ENCODE peak calls at places on chromosomes 6 and 20, in five cellular contexts. Q, B, C, P and O are unnamed samples.

GRCh38 chr6:135115411-135116293 is 61.0 kb upstream of the HBS1L start:
- DNase-seq in Q (no peak), B (no peak), C (no peak), P (no peak), O (no peak)

GRCh38 chr6:156845447-156845846 is 68.3 kb downstream of the ARID1B start:
- DNase-seq in Q (no peak), B (no peak), C (no peak), P (no peak), O (no peak)

GRCh38 chr6:14865609-14866100 is 380.2 kb upstream of the JARID2 start:
- DNase-seq in Q (no peak), B (no peak), C (no peak), P (no peak), O (no peak)

GRCh38 chr6:53608386-53608785 is 57.2 kb downstream of the KLHL31 start:
- DNase-seq in Q (no peak), B (no peak), C (no peak), P (no peak), O (no peak)

GRCh38 chr20:47368301-47368700 is 11.8 kb upstream of the ZMYND8 start:
- DNase-seq in Q (no peak), B (no peak), C (no peak), P (no peak), O (no peak)

GRCh38 chr6:75065524-75065923 is 140.3 kb downstream of the COL12A1 start:
- DNase-seq in Q (no peak), B (no peak), C (no peak), P (no peak), O (no peak)

GRCh38 chr6:99745651-99746050 is 139.0 kb downstream of the PRDM13 start:
- DNase-seq in Q (no peak), B (no peak), C (no peak), P (no peak), O (no peak)

GRCh38 chr6:18503588-18504231 is 116.6 kb downstream of the RNF144B start:
- DNase-seq in Q (peak; percentile 74), B (no peak), C (no peak), P (no peak), O (no peak)

GRCh38 chr20:13098720-13099355 is 90.1 kb downstream of the SPTLC3 start:
- DNase-seq in Q (no peak), B (no peak), C (no peak), P (no peak), O (no peak)

GRCh38 chr20:39651645-39652340 is 689.6 kb downstream of the DHX35 start:
- DNase-seq in Q (no peak), B (no peak), C (no peak), P (no peak), O (no peak)

GRCh38 chr6:7617954-7618764 is 28.2 kb downstream of the SNRNP48 start:
- DNase-seq in Q (peak; percentile 82), B (no peak), C (no peak), P (no peak), O (no peak)

GRCh38 chr6:104639671-104640070 is 220.0 kb downstream of the HACE1 start:
- DNase-seq in Q (no peak), B (no peak), C (no peak), P (no peak), O (peak; percentile 27)

GRCh38 chr20:36390719-36391415 is 84.7 kb downstream of the DLGAP4 start:
- DNase-seq in Q (no peak), B (no peak), C (no peak), P (no peak), O (no peak)

GRCh38 chr6:1993049-1993448 is 252.4 kb downstream of the GMDS start:
- DNase-seq in Q (no peak), B (no peak), C (no peak), P (no peak), O (no peak)

GRCh38 chr6:117548797-117549301 is 53.5 kb downstream of the GOPC start:
- DNase-seq in Q (peak; percentile 76), B (peak; percentile 12), C (no peak), P (peak; percentile 6), O (no peak)

GRCh38 chr20:43508106-43508505 is 609 bp downstream of the L3MBTL1 start:
- DNase-seq in Q (no peak), B (no peak), C (no peak), P (no peak), O (no peak)

GRCh38 chr20:58876437-58876836 is 23.9 kb downstream of the GNAS start:
- DNase-seq in Q (no peak), B (no peak), C (no peak), P (no peak), O (no peak)

GRCh38 chr6:10099086-10099499 is 315.8 kb downstream of the TFAP2A start:
- DNase-seq in Q (no peak), B (no peak), C (no peak), P (no peak), O (no peak)

GRCh38 chr20:17530716-17531536 is at the start of gene BFSP1:
- DNase-seq in Q (peak; percentile 74), B (peak; percentile 44), C (no peak), P (peak; percentile 16), O (peak; percentile 44)

GRCh38 chr20:38369387-38369786 is 23.1 kb downstream of the LBP start:
- DNase-seq in Q (no peak), B (no peak), C (no peak), P (no peak), O (no peak)

GRCh38 chr6:18343741-18344140 is 43.4 kb upstream of the RNF144B start:
- DNase-seq in Q (no peak), B (no peak), C (no peak), P (no peak), O (no peak)

GRCh38 chr20:24780648-24781047 is 168.4 kb upstream of the CST7 start:
- DNase-seq in Q (peak; percentile 28), B (no peak), C (no peak), P (no peak), O (no peak)

GRCh38 chr6:166008441-166009369 is 158.9 kb downstream of the TBXT start:
- DNase-seq in Q (peak; percentile 47), B (no peak), C (no peak), P (no peak), O (no peak)

GRCh38 chr6:39214846-39215639 is 14.2 kb downstream of the KCNK5 start:
- DNase-seq in Q (no peak), B (no peak), C (no peak), P (no peak), O (no peak)

GRCh38 chr6:29603456-29603855 is 18.5 kb downstream of the OR2H2 start:
- DNase-seq in Q (no peak), B (no peak), C (no peak), P (no peak), O (no peak)

GRCh38 chr6:24242924-24243323 is 114.9 kb downstream of the DCDC2 start:
- DNase-seq in Q (no peak), B (no peak), C (no peak), P (no peak), O (no peak)

GRCh38 chr20:22374066-22374465 is 210.3 kb downstream of the FOXA2 start:
- DNase-seq in Q (no peak), B (no peak), C (no peak), P (no peak), O (no peak)

GRCh38 chr6:149234051-149234962 is 83.2 kb upstream of the TAB2 start:
- DNase-seq in Q (no peak), B (no peak), C (no peak), P (no peak), O (no peak)

GRCh38 chr6:143857651-143858050 is 6.6 kb upstream of the ZC2HC1B start:
- DNase-seq in Q (no peak), B (no peak), C (no peak), P (no peak), O (no peak)

GRCh38 chr6:5866547-5867051 is 140.1 kb downstream of the NRN1 start:
- DNase-seq in Q (peak; percentile 48), B (no peak), C (no peak), P (no peak), O (no peak)

GRCh38 chr6:34573567-34574183 is 17.5 kb upstream of the SPDEF start:
- DNase-seq in Q (no peak), B (no peak), C (no peak), P (no peak), O (no peak)

GRCh38 chr6:71309666-71310065 is 21.1 kb downstream of the OGFRL1 start:
- DNase-seq in Q (no peak), B (no peak), C (no peak), P (no peak), O (no peak)

GRCh38 chr6:3777695-3778461 is 26.4 kb upstream of the PXDC1 start:
- DNase-seq in Q (no peak), B (no peak), C (no peak), P (no peak), O (no peak)

GRCh38 chr20:53352727-53353440 is 240.8 kb downstream of the ZNF217 start:
- DNase-seq in Q (no peak), B (no peak), C (no peak), P (no peak), O (no peak)

GRCh38 chr6:63576985-63577712 is 4.9 kb downstream of the LOC128125822 start:
- DNase-seq in Q (no peak), B (no peak), C (no peak), P (no peak), O (no peak)

GRCh38 chr6:8391934-8392333 is 43.4 kb downstream of the SLC35B3 start:
- DNase-seq in Q (no peak), B (no peak), C (no peak), P (no peak), O (no peak)